ENCODE peak calls at places on chromosomes 13 and 19, in five cellular contexts. N is lung microvascular endothelial cell, R is Kasumi-1, Q is fibroblast of pulmonary artery, S is SK-N-SH. E is an unnamed sample.

GRCh38 chr19:16969127-16969526 is 57.5 kb downstream of the CPAMD8 start:
- DNase-seq in N (no peak), R (no peak), Q (peak; percentile 33), S (no peak), E (peak; percentile 17)

GRCh38 chr13:40528881-40529280 is 137.6 kb downstream of the FOXO1 start:
- DNase-seq in N (no peak), R (no peak), Q (no peak), S (no peak), E (no peak)

GRCh38 chr19:35332817-35333216 is 3.8 kb downstream of the CD22 start:
- DNase-seq in N (peak; percentile 50), R (no peak), Q (no peak), S (no peak), E (no peak)

GRCh38 chr19:2160384-2160783 is 3.3 kb upstream of the DOT1L start:
- DNase-seq in N (no peak), R (no peak), Q (no peak), S (no peak), E (no peak)

GRCh38 chr19:44848036-44848804 is 2.1 kb downstream of the NECTIN2 start:
- DNase-seq in N (peak; percentile 70), R (no peak), Q (peak; percentile 63), S (peak; percentile 41), E (no peak)

GRCh38 chr19:56838930-56839664 is 1.4 kb downstream of the PEG3 start:
- DNase-seq in N (peak; percentile 70), R (no peak), Q (peak; percentile 77), S (peak; percentile 69), E (peak; percentile 75)

GRCh38 chr13:93744033-93744432 is 517.4 kb downstream of the GPC6 start:
- DNase-seq in N (no peak), R (no peak), Q (no peak), S (no peak), E (no peak)

GRCh38 chr19:49567722-49568454 is 12.5 kb downstream of the NOSIP start:
- DNase-seq in N (no peak), R (no peak), Q (no peak), S (no peak), E (peak; percentile 14)

GRCh38 chr13:42380420-42381164 is 108.6 kb downstream of the AKAP11 start:
- DNase-seq in N (no peak), R (no peak), Q (no peak), S (no peak), E (no peak)

GRCh38 chr19:15113245-15114152 is 6.3 kb downstream of the SYDE1 start:
- DNase-seq in N (no peak), R (no peak), Q (no peak), S (peak; percentile 48), E (no peak)

GRCh38 chr19:18858906-18859646 is 27.3 kb downstream of the UPF1 start:
- DNase-seq in N (peak; percentile 71), R (no peak), Q (no peak), S (no peak), E (no peak)

GRCh38 chr13:25422153-25422552 is 50.4 kb downstream of the ATP8A2 start:
- DNase-seq in N (no peak), R (no peak), Q (no peak), S (no peak), E (no peak)

GRCh38 chr13:50627111-50627510 is 216.4 kb downstream of the DLEU7 start:
- DNase-seq in N (no peak), R (no peak), Q (peak; percentile 42), S (no peak), E (no peak)